ENCODE peak calls at places on chromosomes 4 and X, in ten cellular contexts. One of them, this sample, is unnamed. For H3K4me1 and H3K9me3, the result is how much of the 10 kb centered on the place peaks cover.

GRCh38 chr4:105277702-105278101 is 131.0 kb downstream of the TET2 start:
- DNase-seq in OCI-LY7: no peak
- DNase-seq in endothelial cell of umbilical vein: no peak
- DNase-seq in CD4-positive, CD25-positive, alpha-beta regulatory T cell: no peak
- DNase-seq in A549: no peak
- DNase-seq in ovary: no peak
- DNase-seq in GM23248: no peak
- DNase-seq in IMR-90: no peak
- DNase-seq in colonic mucosa: no peak
- DNase-seq in BE2C: no peak
- DNase-seq in this sample: no peak

GRCh38 chr4:92305148-92305877 is 1.5 kb downstream of the GRID2 start:
- DNase-seq in CD4-positive, CD25-positive, alpha-beta regulatory T cell: no peak
- DNase-seq in ovary: peak
- DNase-seq in endothelial cell of umbilical vein: peak
- DNase-seq in IMR-90: peak
- DNase-seq in OCI-LY7: no peak
- DNase-seq in A549: peak
- DNase-seq in BE2C: peak
- DNase-seq in colonic mucosa: no peak
- DNase-seq in GM23248: peak
- DNase-seq in this sample: peak

GRCh38 chr4:54539500-54540029 is 118.2 kb upstream of the KIT start:
- DNase-seq in BE2C: peak
- DNase-seq in colonic mucosa: peak
- DNase-seq in endothelial cell of umbilical vein: peak
- DNase-seq in ovary: peak
- DNase-seq in GM23248: peak
- DNase-seq in A549: peak
- DNase-seq in IMR-90: peak
- DNase-seq in CD4-positive, CD25-positive, alpha-beta regulatory T cell: no peak
- DNase-seq in OCI-LY7: no peak
- DNase-seq in this sample: peak

GRCh38 chr4:53003959-53004358 is 141.8 kb downstream of the RASL11B start:
- DNase-seq in CD4-positive, CD25-positive, alpha-beta regulatory T cell: no peak
- DNase-seq in BE2C: no peak
- DNase-seq in endothelial cell of umbilical vein: no peak
- DNase-seq in IMR-90: peak
- DNase-seq in ovary: no peak
- DNase-seq in GM23248: peak
- DNase-seq in colonic mucosa: no peak
- DNase-seq in OCI-LY7: no peak
- DNase-seq in A549: no peak
- DNase-seq in this sample: no peak

GRCh38 chr4:74202062-74202586 is 44.2 kb downstream of the MTHFD2L start:
- DNase-seq in ovary: no peak
- DNase-seq in A549: peak
- DNase-seq in BE2C: no peak
- DNase-seq in OCI-LY7: no peak
- DNase-seq in endothelial cell of umbilical vein: no peak
- DNase-seq in IMR-90: peak
- DNase-seq in colonic mucosa: no peak
- DNase-seq in GM23248: no peak
- DNase-seq in CD4-positive, CD25-positive, alpha-beta regulatory T cell: no peak
- DNase-seq in this sample: no peak

GRCh38 chrX:7891928-7892327 is 35.3 kb downstream of the PNPLA4 start:
- DNase-seq in ovary: no peak
- DNase-seq in GM23248: no peak
- DNase-seq in OCI-LY7: no peak
- DNase-seq in A549: no peak
- DNase-seq in colonic mucosa: no peak
- DNase-seq in endothelial cell of umbilical vein: no peak
- DNase-seq in BE2C: no peak
- DNase-seq in IMR-90: no peak
- DNase-seq in CD4-positive, CD25-positive, alpha-beta regulatory T cell: no peak
- DNase-seq in this sample: no peak

GRCh38 chrX:331145-331771 is 12.7 kb upstream of the GTPBP6 start:
- DNase-seq in colonic mucosa: no peak
- DNase-seq in CD4-positive, CD25-positive, alpha-beta regulatory T cell: no peak
- DNase-seq in IMR-90: peak
- DNase-seq in ovary: peak
- DNase-seq in endothelial cell of umbilical vein: peak
- DNase-seq in A549: no peak
- DNase-seq in GM23248: peak
- DNase-seq in BE2C: peak
- DNase-seq in OCI-LY7: no peak
- DNase-seq in this sample: peak

GRCh38 chrX:17040711-17041110 is 94.3 kb downstream of the REPS2 start:
- DNase-seq in GM23248: no peak
- DNase-seq in CD4-positive, CD25-positive, alpha-beta regulatory T cell: no peak
- DNase-seq in colonic mucosa: no peak
- DNase-seq in IMR-90: no peak
- DNase-seq in BE2C: no peak
- DNase-seq in A549: no peak
- DNase-seq in ovary: no peak
- DNase-seq in OCI-LY7: no peak
- DNase-seq in endothelial cell of umbilical vein: no peak
- DNase-seq in this sample: no peak

GRCh38 chr4:173252024-173252935 is 81.9 kb downstream of the HMGB2 start:
- DNase-seq in IMR-90: peak
- DNase-seq in ovary: no peak
- DNase-seq in CD4-positive, CD25-positive, alpha-beta regulatory T cell: no peak
- DNase-seq in endothelial cell of umbilical vein: peak
- DNase-seq in OCI-LY7: peak
- DNase-seq in colonic mucosa: peak
- DNase-seq in BE2C: no peak
- DNase-seq in GM23248: peak
- DNase-seq in A549: peak
- DNase-seq in this sample: no peak

DNA sequence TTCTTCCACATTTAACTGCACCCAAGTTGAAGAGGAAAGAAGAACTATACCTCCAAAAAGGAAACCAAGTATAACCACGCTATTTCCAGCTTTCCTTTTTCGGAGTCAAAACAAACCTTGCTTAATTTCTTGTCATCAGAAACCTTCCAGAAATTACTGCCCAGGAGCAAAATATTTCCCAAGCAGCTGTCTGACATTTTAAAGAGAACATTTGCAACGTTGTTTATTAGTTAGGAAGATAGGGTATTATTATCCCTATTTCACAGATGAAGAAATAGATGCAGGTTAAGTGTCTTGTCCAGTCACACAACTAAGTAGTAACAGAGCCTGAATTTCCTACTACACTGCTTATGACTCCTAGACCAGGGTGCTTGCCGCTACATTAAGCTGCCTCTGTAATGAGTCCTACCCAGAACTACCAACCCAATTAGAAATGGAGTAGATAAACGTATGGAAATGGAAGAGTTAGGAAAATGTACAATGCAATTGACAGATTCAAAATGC is 2.2 kb upstream of the ACSL4 start:
- DNase-seq in colonic mucosa: no peak
- DNase-seq in ovary: no peak
- DNase-seq in IMR-90: no peak
- DNase-seq in CD4-positive, CD25-positive, alpha-beta regulatory T cell: no peak
- DNase-seq in OCI-LY7: no peak
- DNase-seq in GM23248: no peak
- DNase-seq in endothelial cell of umbilical vein: no peak
- DNase-seq in A549: no peak
- DNase-seq in BE2C: no peak
- DNase-seq in this sample: no peak
- H3K4me1 ChIP-seq in colonic mucosa: under half
- H3K4me1 ChIP-seq in ovary: under half
- H3K4me1 ChIP-seq in IMR-90: under half
- H3K4me1 ChIP-seq in CD4-positive, CD25-positive, alpha-beta regulatory T cell: under half
- H3K4me1 ChIP-seq in OCI-LY7: under half
- H3K4me1 ChIP-seq in GM23248: under half
- H3K4me1 ChIP-seq in endothelial cell of umbilical vein: under half
- H3K4me1 ChIP-seq in A549: under half
- H3K4me1 ChIP-seq in BE2C: under half
- H3K4me1 ChIP-seq in this sample: under half

GRCh38 chrX:110454336-110454735 is 95.7 kb downstream of the RTL9 start:
- DNase-seq in endothelial cell of umbilical vein: no peak
- DNase-seq in CD4-positive, CD25-positive, alpha-beta regulatory T cell: no peak
- DNase-seq in colonic mucosa: no peak
- DNase-seq in OCI-LY7: no peak
- DNase-seq in A549: no peak
- DNase-seq in IMR-90: no peak
- DNase-seq in GM23248: no peak
- DNase-seq in BE2C: no peak
- DNase-seq in ovary: no peak
- DNase-seq in this sample: no peak
- H3K9me3 ChIP-seq in endothelial cell of umbilical vein: under half
- H3K9me3 ChIP-seq in CD4-positive, CD25-positive, alpha-beta regulatory T cell: under half
- H3K9me3 ChIP-seq in colonic mucosa: under half
- H3K9me3 ChIP-seq in OCI-LY7: under half
- H3K9me3 ChIP-seq in A549: under half
- H3K9me3 ChIP-seq in IMR-90: under half
- H3K9me3 ChIP-seq in GM23248: under half
- H3K9me3 ChIP-seq in BE2C: under half
- H3K9me3 ChIP-seq in ovary: under half
- H3K9me3 ChIP-seq in this sample: under half

DNA sequence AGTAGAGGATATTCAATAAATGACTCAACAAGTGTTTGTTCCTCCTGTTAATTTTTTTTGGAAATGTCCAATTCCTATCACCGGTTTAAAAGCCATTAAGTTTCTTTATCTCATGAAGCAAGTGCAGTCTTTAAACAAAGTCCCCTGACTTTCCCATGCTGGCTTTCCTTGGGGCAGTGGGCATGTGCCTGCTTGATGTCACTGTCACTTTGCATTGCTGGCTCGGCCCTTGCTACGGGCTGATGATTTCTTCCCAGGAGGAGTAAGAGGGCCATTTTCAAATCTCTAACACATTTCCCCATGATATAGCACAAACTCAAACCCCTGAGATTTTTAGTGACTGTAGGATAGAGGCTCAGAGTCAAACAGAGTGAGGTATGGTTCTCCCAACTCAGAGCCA is 275.8 kb upstream of the TENM3 start:
- DNase-seq in OCI-LY7: no peak
- DNase-seq in GM23248: no peak
- DNase-seq in endothelial cell of umbilical vein: no peak
- DNase-seq in CD4-positive, CD25-positive, alpha-beta regulatory T cell: no peak
- DNase-seq in colonic mucosa: no peak
- DNase-seq in BE2C: peak
- DNase-seq in IMR-90: no peak
- DNase-seq in A549: no peak
- DNase-seq in ovary: no peak
- DNase-seq in this sample: no peak
- H3K4me1 ChIP-seq in OCI-LY7: under half
- H3K4me1 ChIP-seq in GM23248: under half
- H3K4me1 ChIP-seq in endothelial cell of umbilical vein: under half
- H3K4me1 ChIP-seq in CD4-positive, CD25-positive, alpha-beta regulatory T cell: under half
- H3K4me1 ChIP-seq in colonic mucosa: under half
- H3K4me1 ChIP-seq in BE2C: under half
- H3K4me1 ChIP-seq in IMR-90: under half
- H3K4me1 ChIP-seq in A549: under half
- H3K4me1 ChIP-seq in ovary: under half
- H3K4me1 ChIP-seq in this sample: under half

GRCh38 chr4:99025506-99025905 is 30.0 kb downstream of the METAP1 start:
- DNase-seq in colonic mucosa: no peak
- DNase-seq in GM23248: no peak
- DNase-seq in IMR-90: no peak
- DNase-seq in ovary: no peak
- DNase-seq in endothelial cell of umbilical vein: no peak
- DNase-seq in BE2C: no peak
- DNase-seq in CD4-positive, CD25-positive, alpha-beta regulatory T cell: no peak
- DNase-seq in OCI-LY7: no peak
- DNase-seq in A549: no peak
- DNase-seq in this sample: no peak

GRCh38 chr4:99024481-99025275 is 29.2 kb downstream of the METAP1 start:
- DNase-seq in ovary: no peak
- DNase-seq in IMR-90: no peak
- DNase-seq in GM23248: no peak
- DNase-seq in A549: peak
- DNase-seq in endothelial cell of umbilical vein: no peak
- DNase-seq in BE2C: no peak
- DNase-seq in OCI-LY7: no peak
- DNase-seq in colonic mucosa: peak
- DNase-seq in CD4-positive, CD25-positive, alpha-beta regulatory T cell: no peak
- DNase-seq in this sample: no peak

GRCh38 chr4:99021386-99021785 is 25.9 kb downstream of the METAP1 start:
- DNase-seq in OCI-LY7: no peak
- DNase-seq in BE2C: no peak
- DNase-seq in IMR-90: no peak
- DNase-seq in endothelial cell of umbilical vein: no peak
- DNase-seq in A549: no peak
- DNase-seq in ovary: no peak
- DNase-seq in CD4-positive, CD25-positive, alpha-beta regulatory T cell: no peak
- DNase-seq in GM23248: no peak
- DNase-seq in colonic mucosa: no peak
- DNase-seq in this sample: no peak

GRCh38 chr4:99027304-99027703 is 31.8 kb downstream of the METAP1 start:
- DNase-seq in CD4-positive, CD25-positive, alpha-beta regulatory T cell: no peak
- DNase-seq in IMR-90: no peak
- DNase-seq in A549: no peak
- DNase-seq in colonic mucosa: peak
- DNase-seq in GM23248: no peak
- DNase-seq in endothelial cell of umbilical vein: no peak
- DNase-seq in BE2C: no peak
- DNase-seq in ovary: no peak
- DNase-seq in OCI-LY7: no peak
- DNase-seq in this sample: no peak

DNA sequence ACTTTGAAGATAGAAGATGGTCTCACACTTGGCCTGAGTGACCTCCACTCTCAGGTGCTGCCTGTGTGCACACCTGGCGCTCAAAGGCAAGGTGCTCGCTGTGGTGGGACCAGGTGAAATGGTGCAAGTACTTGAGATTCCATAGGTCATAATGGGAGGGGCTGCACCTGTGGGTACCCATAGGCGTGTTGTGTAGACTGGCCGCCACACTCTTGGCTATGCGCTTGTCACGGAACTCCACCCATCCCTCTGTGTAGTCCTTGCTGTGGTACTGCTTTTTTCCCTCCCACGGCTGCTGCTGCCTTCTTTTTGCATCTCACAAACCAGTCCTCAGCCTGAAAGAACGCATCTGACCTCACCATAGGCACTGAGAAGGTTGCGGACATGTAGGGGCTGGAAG is 27.0 kb downstream of the METAP1 start:
- DNase-seq in IMR-90: no peak
- DNase-seq in CD4-positive, CD25-positive, alpha-beta regulatory T cell: no peak
- DNase-seq in BE2C: no peak
- DNase-seq in endothelial cell of umbilical vein: peak
- DNase-seq in A549: no peak
- DNase-seq in ovary: no peak
- DNase-seq in GM23248: no peak
- DNase-seq in colonic mucosa: no peak
- DNase-seq in OCI-LY7: no peak
- DNase-seq in this sample: no peak
- H3K9me3 ChIP-seq in IMR-90: under half
- H3K9me3 ChIP-seq in CD4-positive, CD25-positive, alpha-beta regulatory T cell: under half
- H3K9me3 ChIP-seq in BE2C: under half
- H3K9me3 ChIP-seq in endothelial cell of umbilical vein: under half
- H3K9me3 ChIP-seq in A549: under half
- H3K9me3 ChIP-seq in ovary: under half
- H3K9me3 ChIP-seq in GM23248: under half
- H3K9me3 ChIP-seq in colonic mucosa: under half
- H3K9me3 ChIP-seq in OCI-LY7: under half
- H3K9me3 ChIP-seq in this sample: under half

GRCh38 chr4:174709531-174709930 is 119.5 kb downstream of the GLRA3 start:
- DNase-seq in ovary: no peak
- DNase-seq in colonic mucosa: no peak
- DNase-seq in endothelial cell of umbilical vein: no peak
- DNase-seq in OCI-LY7: no peak
- DNase-seq in GM23248: no peak
- DNase-seq in A549: no peak
- DNase-seq in IMR-90: no peak
- DNase-seq in CD4-positive, CD25-positive, alpha-beta regulatory T cell: no peak
- DNase-seq in BE2C: no peak
- DNase-seq in this sample: no peak
- H3K4me1 ChIP-seq in ovary: under half
- H3K4me1 ChIP-seq in colonic mucosa: under half
- H3K4me1 ChIP-seq in endothelial cell of umbilical vein: under half
- H3K4me1 ChIP-seq in OCI-LY7: under half
- H3K4me1 ChIP-seq in GM23248: under half
- H3K4me1 ChIP-seq in A549: half or more
- H3K4me1 ChIP-seq in IMR-90: under half
- H3K4me1 ChIP-seq in CD4-positive, CD25-positive, alpha-beta regulatory T cell: under half
- H3K4me1 ChIP-seq in BE2C: under half
- H3K4me1 ChIP-seq in this sample: under half